ENCODE peak calls at places on chromosomes 6 and 20, in four cellular contexts. S, W, Y and C are unnamed samples.

GRCh38 chr6:130027948-130028347 is 9.6 kb downstream of the L3MBTL3 start:
- DNase-seq in S (no peak), W (no peak), Y (no peak), C (no peak)

GRCh38 chr6:149013932-149014331 is 267.1 kb downstream of the UST start:
- DNase-seq in W (no peak), S (no peak), Y (no peak), C (no peak)

GRCh38 chr6:18269253-18269652 is 4.9 kb upstream of the DEK start:
- DNase-seq in S (no peak), Y (no peak), W (peak; percentile 21), C (no peak)

GRCh38 chr6:156427345-156427744 is 349.8 kb upstream of the ARID1B start:
- DNase-seq in S (no peak), W (peak; percentile 98), Y (peak; percentile 43), C (peak; percentile 51)

GRCh38 chr6:18504232-18504596 is 117.1 kb downstream of the RNF144B start:
- DNase-seq in W (no peak), S (no peak), Y (no peak), C (no peak)

GRCh38 chr6:52087498-52087999 is at the start of gene PKHD1:
- DNase-seq in S (no peak), Y (no peak), W (peak; percentile 54), C (no peak)

GRCh38 chr20:29873946-29874345 is 1383.5 kb upstream of the DEFB115 start:
- DNase-seq in S (peak; percentile 58), W (peak; percentile 12), Y (peak; percentile 32), C (peak; percentile 73)

GRCh38 chr20:5612476-5613291 is 137.5 kb upstream of the SHLD1 start:
- DNase-seq in Y (no peak), W (peak; percentile 64), S (no peak), C (no peak)

GRCh38 chr20:56247954-56248782 is at the start of gene MC3R:
- DNase-seq in Y (no peak), W (peak; percentile 44), S (peak; percentile 38), C (no peak)

GRCh38 chr6:48389146-48390043 is 278.4 kb upstream of the PTCHD4 start:
- DNase-seq in S (no peak), Y (no peak), W (no peak), C (no peak)

GRCh38 chr6:144377586-144377985 is 92.5 kb downstream of the UTRN start:
- DNase-seq in W (peak; percentile 45), S (no peak), Y (no peak), C (no peak)

GRCh38 chr6:138405816-138406403 is 1.9 kb downstream of the HEBP2 start:
- DNase-seq in W (no peak), S (no peak), Y (no peak), C (no peak)

GRCh38 chr6:165557674-165558073 is 105.4 kb downstream of the PDE10A start:
- DNase-seq in Y (no peak), W (peak; percentile 54), S (no peak), C (no peak)

GRCh38 chr6:101926149-101926925 is 532.8 kb downstream of the GRIK2 start:
- DNase-seq in Y (no peak), W (no peak), S (no peak), C (no peak)

GRCh38 chr20:58447733-58448391 is 58.8 kb downstream of the VAPB start:
- DNase-seq in Y (no peak), S (peak; percentile 27), W (peak; percentile 51), C (no peak)

GRCh38 chr6:6942826-6943225 is 164.9 kb upstream of the RREB1 start:
- DNase-seq in Y (peak; percentile 81), W (no peak), S (no peak), C (no peak)

GRCh38 chr6:132731086-132731485 is 17.2 kb upstream of the VNN1 start:
- DNase-seq in Y (no peak), S (no peak), W (peak; percentile 45), C (no peak)

GRCh38 chr20:51430198-51430950 is 112.1 kb downstream of the NFATC2 start:
- DNase-seq in Y (no peak), S (no peak), W (no peak), C (no peak)

GRCh38 chr20:63020681-63021080 is 13.9 kb upstream of the BHLHE23 start:
- DNase-seq in Y (no peak), S (no peak), W (no peak), C (no peak)

GRCh38 chr6:156593893-156594292 is 183.3 kb upstream of the ARID1B start:
- DNase-seq in Y (no peak), S (no peak), W (no peak), C (no peak)

GRCh38 chr20:10984294-10984693 is 310.5 kb upstream of the JAG1 start:
- DNase-seq in W (no peak), Y (no peak), S (no peak), C (no peak)

GRCh38 chr6:106804238-106805016 is 170.1 kb downstream of the CD24 start:
- DNase-seq in W (no peak), S (no peak), Y (no peak), C (no peak)

GRCh38 chr6:73375216-73375615 is 5.5 kb upstream of the OOEP start:
- DNase-seq in S (no peak), W (no peak), Y (no peak), C (no peak)

GRCh38 chr20:19259182-19259591 is 46.7 kb downstream of the SLC24A3 start:
- DNase-seq in S (no peak), W (no peak), Y (no peak), C (no peak)

GRCh38 chr20:48186915-48187314 is 401.6 kb upstream of the SULF2 start:
- DNase-seq in W (peak; percentile 36), S (peak; percentile 35), Y (no peak), C (no peak)

GRCh38 chr20:50360218-50360672 is 149.9 kb upstream of the PTPN1 start:
- DNase-seq in S (no peak), Y (no peak), W (no peak), C (no peak)

GRCh38 chr6:75094614-75095321 is 111.1 kb downstream of the COL12A1 start:
- DNase-seq in S (no peak), Y (no peak), W (no peak), C (no peak)

GRCh38 chr6:36834576-36835293 is 4.5 kb downstream of the CPNE5 start:
- DNase-seq in W (no peak), Y (no peak), S (no peak), C (no peak)

GRCh38 chr20:4625687-4626086 is 96.0 kb upstream of the PRND start:
- DNase-seq in S (no peak), Y (no peak), W (no peak), C (no peak)

GRCh38 chr6:37251211-37251610 is 6.4 kb upstream of the TBC1D22B start:
- DNase-seq in Y (no peak), W (peak; percentile 69), S (no peak), C (no peak)

GRCh38 chr6:127298475-127298874 is 31.8 kb downstream of the RNF146 start:
- DNase-seq in W (no peak), Y (no peak), S (no peak), C (no peak)

GRCh38 chr6:163291622-163292021 is 122.9 kb upstream of the QKI start:
- DNase-seq in Y (no peak), W (no peak), S (no peak), C (no peak)

GRCh38 chr20:9147553-9148024 is 78.7 kb downstream of the PLCB4 start:
- DNase-seq in Y (no peak), S (no peak), W (peak; percentile 61), C (no peak)

GRCh38 chr6:215335-216034 is 76.8 kb upstream of the DUSP22 start:
- DNase-seq in W (peak; percentile 89), Y (no peak), S (no peak), C (no peak)

GRCh38 chr6:146028250-146028789 is 542 bp upstream of the GRM1 start:
- DNase-seq in Y (peak; percentile 59), S (peak; percentile 77), W (peak; percentile 32), C (no peak)

GRCh38 chr6:167092672-167093339 is 30.1 kb upstream of the CCR6 start:
- DNase-seq in S (no peak), Y (no peak), W (no peak), C (no peak)
- H3K4me3 ChIP-seq in S (no peak overlapping the region), Y (no peak overlapping the region), W (no peak overlapping the region), C (no peak overlapping the region)

GRCh38 chr6:69816569-69816968 is 19.8 kb upstream of the LMBRD1 start:
- DNase-seq in Y (no peak), S (no peak), W (no peak), C (no peak)
- H3K4me3 ChIP-seq in Y (no peak overlapping the region), S (no peak overlapping the region), W (no peak overlapping the region), C (no peak overlapping the region)

DNA sequence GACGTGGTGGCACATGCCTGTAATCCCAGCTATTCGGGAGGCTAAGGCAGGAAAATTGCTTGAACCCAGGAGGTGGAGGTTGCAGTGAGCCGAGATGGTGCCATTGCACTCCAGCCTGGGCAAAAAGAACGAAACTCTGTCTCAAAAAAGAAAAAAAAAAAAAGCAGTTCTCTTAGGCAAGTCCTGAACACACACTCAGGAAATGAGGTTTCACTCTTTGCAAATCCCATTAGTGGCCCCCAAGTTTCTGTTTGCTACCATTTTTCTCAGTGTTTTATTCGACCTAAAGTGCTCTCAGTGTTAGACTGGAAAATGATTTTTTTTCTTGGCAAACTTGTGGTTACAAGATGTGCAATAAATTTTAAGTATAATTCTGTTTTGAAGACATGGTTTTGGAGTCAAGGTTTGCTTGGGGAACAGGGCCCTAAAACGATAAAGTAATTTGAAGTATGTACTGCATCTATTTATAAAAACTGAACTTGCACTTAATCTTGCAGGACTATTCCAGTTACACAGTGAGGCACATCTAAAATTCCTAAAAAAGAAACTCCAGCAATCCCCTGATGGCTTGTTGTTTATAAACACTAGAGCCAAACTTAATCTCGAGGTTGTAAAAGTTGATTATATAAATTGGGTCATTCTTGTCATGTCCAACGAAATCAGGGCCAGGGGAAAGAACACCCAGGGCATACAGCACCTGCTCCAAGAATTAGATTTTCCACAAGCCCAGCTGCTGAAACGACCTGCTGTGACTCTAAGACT is 42.6 kb downstream of the MAP1LC3A start:
- DNase-seq in S (no peak), Y (no peak), W (no peak), C (no peak)
- H3K4me3 ChIP-seq in S (no peak overlapping the region), Y (no peak overlapping the region), W (no peak overlapping the region), C (peak overlapping the region; percentile 35)

GRCh38 chr6:159686697-159687096 is 6.3 kb downstream of the SOD2 start:
- DNase-seq in Y (no peak), W (no peak), S (no peak), C (no peak)
- H3K4me3 ChIP-seq in Y (peak overlapping the region; percentile 99), W (no peak overlapping the region), S (no peak overlapping the region), C (no peak overlapping the region)

DNA sequence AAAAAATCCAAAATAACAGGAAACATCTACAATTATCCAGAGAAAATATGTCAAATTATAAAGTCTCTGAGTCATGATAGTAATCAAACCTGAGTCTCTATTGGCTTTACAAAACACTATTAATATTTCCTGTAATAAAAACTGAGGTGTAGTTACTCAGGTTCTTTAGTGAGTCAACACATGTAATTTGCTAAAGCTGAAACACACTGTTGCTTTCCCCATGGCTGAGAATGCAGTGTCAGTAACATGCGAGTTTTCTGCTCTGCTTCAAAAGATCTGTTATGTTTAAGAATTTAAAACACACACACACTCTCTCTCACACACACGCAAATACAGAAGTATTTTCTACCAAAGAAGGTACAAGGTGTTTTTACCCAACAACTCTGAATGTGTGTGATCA is 38.6 kb downstream of the ATXN1 start:
- DNase-seq in Y (no peak), W (peak; percentile 85), S (no peak), C (no peak)
- H3K4me3 ChIP-seq in Y (no peak overlapping the region), W (no peak overlapping the region), S (no peak overlapping the region), C (no peak overlapping the region)

DNA sequence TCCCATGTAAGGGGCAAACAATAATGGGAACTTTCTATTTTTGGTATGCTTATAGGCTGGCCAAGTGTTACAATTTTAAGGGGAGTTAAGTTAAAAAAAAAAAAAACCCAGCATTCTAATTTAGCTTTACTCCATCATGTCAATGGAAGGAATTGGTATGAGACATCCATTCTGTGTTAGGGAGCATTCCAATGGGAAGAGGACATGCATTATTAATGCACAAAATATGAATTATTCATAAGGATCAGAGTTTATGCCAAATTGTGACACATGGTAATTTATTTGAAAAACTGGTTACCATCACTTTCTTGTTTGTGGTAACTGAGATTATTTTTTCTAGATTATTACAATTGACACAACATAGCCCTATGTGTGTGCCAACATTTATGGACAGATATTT is 2.2 kb downstream of the DOK5 start:
- DNase-seq in S (no peak), W (no peak), Y (no peak), C (no peak)
- H3K4me3 ChIP-seq in S (no peak overlapping the region), W (no peak overlapping the region), Y (peak overlapping the region; percentile 79), C (peak overlapping the region; percentile 85)